ENCODE peak calls at places on chromosomes 1 and 21, in six cellular contexts. J is cardiac fibroblast, A is HEK293T, D is heart right ventricle, G is NCI-H1105 treated with DMSO at 0.1 percent for 48 hours, Z is neuronal stem cell. S is an unnamed sample.
A peak's percentile ranks its signal among the peaks of the same experiment; 100 is the strongest.

GRCh38 chr1:192977089-192977706 is 82.0 kb downstream of the UCHL5 start:
- DNase-seq in A (no peak), Z (no peak), J (no peak), D (no peak), G (peak; percentile 41), S (no peak)

GRCh38 chr21:42107881-42108553 is 36.9 kb downstream of the UMODL1 start:
- DNase-seq in J (peak; percentile 60), G (peak; percentile 47), A (peak; percentile 93), Z (peak; percentile 20), D (peak; percentile 66), S (peak; percentile 63)

GRCh38 chr1:180168786-180169640 is 14.3 kb downstream of the QSOX1 start:
- DNase-seq in Z (peak; percentile 26), D (no peak), A (peak; percentile 81), G (peak; percentile 19), J (peak; percentile 54), S (peak; percentile 80)

GRCh38 chr1:211732276-211732571 is 56.8 kb upstream of the NEK2 start:
- DNase-seq in D (no peak), G (no peak), A (no peak), J (no peak), Z (no peak), S (no peak)

GRCh38 chr21:44760376-44760775 is 41.2 kb downstream of the UBE2G2 start:
- DNase-seq in A (no peak), J (no peak), Z (no peak), D (no peak), G (no peak), S (no peak)

GRCh38 chr1:242019018-242019417 is 20.1 kb upstream of the MAP1LC3C start:
- DNase-seq in A (no peak), D (no peak), G (no peak), Z (no peak), J (peak; percentile 12), S (no peak)

GRCh38 chr1:162538815-162539431 is 22.6 kb upstream of the UAP1 start:
- DNase-seq in Z (no peak), G (no peak), J (peak; percentile 98), A (no peak), D (no peak), S (no peak)

GRCh38 chr21:41487082-41487481 is 20.9 kb downstream of the TMPRSS2 start:
- DNase-seq in G (no peak), D (no peak), A (no peak), Z (no peak), J (no peak), S (no peak)

GRCh38 chr1:180571832-180572636 is 13.3 kb downstream of the OVAAL start:
- DNase-seq in D (no peak), G (no peak), A (no peak), Z (no peak), J (peak; percentile 72), S (peak; percentile 20)

GRCh38 chr1:164440222-164440621 is 118.8 kb upstream of the PBX1 start:
- DNase-seq in Z (no peak), G (no peak), J (peak; percentile 12), A (peak; percentile 46), D (no peak), S (peak; percentile 11)

GRCh38 chr1:111920221-111921024 is 69.0 kb downstream of the KCND3 start:
- DNase-seq in J (peak; percentile 6), G (peak; percentile 71), Z (no peak), A (no peak), D (no peak), S (no peak)

GRCh38 chr1:156126043-156126700 is 11.7 kb downstream of the LMNA start:
- DNase-seq in J (peak; percentile 98), G (no peak), D (peak; percentile 94), A (no peak), Z (no peak), S (peak; percentile 79)

GRCh38 chr1:2128189-2128901 is 66.2 kb downstream of the FAAP20 start:
- DNase-seq in Z (no peak), G (no peak), D (no peak), A (no peak), J (no peak), S (no peak)

GRCh38 chr1:112557385-112557784 is 48.6 kb downstream of the WNT2B start:
- DNase-seq in D (no peak), J (peak; percentile 61), Z (no peak), G (no peak), A (no peak), S (no peak)

GRCh38 chr1:200172311-200172710 is 144.8 kb downstream of the NR5A2 start:
- DNase-seq in J (peak; percentile 35), G (no peak), Z (no peak), A (no peak), D (no peak), S (no peak)

GRCh38 chr1:87512431-87512830 is 183.8 kb downstream of the LMO4 start:
- DNase-seq in J (no peak), G (no peak), Z (no peak), D (no peak), A (no peak), S (no peak)

GRCh38 chr1:110554871-110555801 is 36.2 kb upstream of the KCNA10 start:
- DNase-seq in A (peak; percentile 56), D (peak; percentile 65), G (no peak), Z (peak; percentile 56), J (peak; percentile 5), S (peak; percentile 21)

GRCh38 chr1:217115404-217116380 is 392.5 kb upstream of the ESRRG start:
- DNase-seq in G (no peak), Z (no peak), D (no peak), A (no peak), J (no peak), S (no peak)

GRCh38 chr1:207808322-207808705 is 56.5 kb downstream of the CD46 start:
- DNase-seq in A (no peak), G (peak; percentile 11), J (no peak), D (no peak), Z (no peak), S (no peak)

GRCh38 chr1:230422221-230422981 is 3.7 kb downstream of the PGBD5 start:
- DNase-seq in A (no peak), Z (no peak), D (no peak), J (no peak), G (no peak), S (no peak)

GRCh38 chr1:244325056-244325764 is 126.5 kb downstream of the ADSS2 start:
- DNase-seq in Z (no peak), A (no peak), D (no peak), J (peak; percentile 34), G (no peak), S (no peak)

GRCh38 chr1:45793942-45794604 is 9.3 kb upstream of the MAST2 start:
- DNase-seq in Z (no peak), A (no peak), G (no peak), D (no peak), J (no peak), S (no peak)

GRCh38 chr1:55585402-55585792 is 370.2 kb upstream of the USP24 start:
- DNase-seq in Z (no peak), A (no peak), D (no peak), G (no peak), J (no peak), S (no peak)

GRCh38 chr1:154404984-154405761 is at the start of gene IL6R:
- DNase-seq in Z (peak; percentile 63), A (peak; percentile 72), J (peak; percentile 95), G (no peak), D (peak; percentile 91), S (peak; percentile 93)

GRCh38 chr1:151047925-151048644 is 534 bp downstream of the C1orf56 start:
- DNase-seq in Z (peak; percentile 49), D (peak; percentile 73), G (peak; percentile 66), A (peak; percentile 86), J (peak; percentile 72), S (peak; percentile 74)

GRCh38 chr1:119467219-119467618 is 39.8 kb upstream of the HSD3B1 start:
- DNase-seq in J (no peak), D (no peak), G (no peak), Z (no peak), A (no peak), S (no peak)

GRCh38 chr1:173118404-173118803 is 67.7 kb upstream of the TNFSF18 start:
- DNase-seq in G (no peak), A (no peak), J (no peak), Z (no peak), D (no peak), S (no peak)

GRCh38 chr1:5638582-5638981 is 353.6 kb downstream of the NPHP4 start:
- DNase-seq in G (no peak), Z (no peak), D (no peak), J (no peak), A (no peak), S (no peak)

GRCh38 chr1:228354390-228355320 is 52.0 kb downstream of the TRIM11 start:
- DNase-seq in D (no peak), Z (no peak), G (no peak), J (no peak), A (no peak), S (no peak)

GRCh38 chr21:43778469-43779335 is 2.6 kb upstream of the CSTB start:
- DNase-seq in D (no peak), G (no peak), A (no peak), J (peak; percentile 25), Z (no peak), S (no peak)